ENCODE peak calls at places on chromosomes 2 and 18, in four cellular contexts. J is GM12878, X is GM12891, R is K562. H is an unnamed sample.

GRCh38 chr2:106189764-106190468 is 4.2 kb downstream of the UXS1 start:
- DNase-seq in J (no peak), X (no peak), R (no peak), H (peak)

GRCh38 chr2:182078988-182079602 is 93.4 kb downstream of the PPP1R1C start:
- DNase-seq in J (no peak), X (no peak), R (no peak), H (no peak)

GRCh38 chr18:37465922-37466321 is 99.7 kb downstream of the CELF4 start:
- DNase-seq in J (no peak), X (no peak), R (no peak), H (no peak)

GRCh38 chr2:118697771-118698170 is 149.7 kb downstream of the EN1 start:
- DNase-seq in J (no peak), X (no peak), R (no peak), H (no peak)

GRCh38 chr2:206798009-206798408 is 32.6 kb downstream of the FASTKD2 start:
- DNase-seq in J (no peak), X (no peak), R (no peak), H (no peak)

GRCh38 chr2:229269986-229270385 is 1.1 kb downstream of the PID1 start:
- DNase-seq in J (no peak), X (no peak), R (no peak), H (no peak)

GRCh38 chr2:62149708-62150107 is 46.2 kb upstream of the B3GNT2 start:
- DNase-seq in J (no peak), X (no peak), R (peak), H (no peak)

GRCh38 chr2:70525032-70525431 is 28.6 kb downstream of the TGFA start:
- DNase-seq in J (no peak), X (no peak), R (no peak), H (no peak)

GRCh38 chr2:159091381-159091780 is 122.9 kb downstream of the TANC1 start:
- DNase-seq in J (no peak), X (no peak), R (no peak), H (no peak)

GRCh38 chr2:43472527-43473194 is 123.2 kb downstream of the THADA start:
- DNase-seq in J (no peak), X (no peak), R (no peak), H (no peak)

GRCh38 chr2:954687-955000 is 4.0 kb downstream of the SNTG2 start:
- DNase-seq in J (no peak), X (no peak), R (no peak), H (no peak)

GRCh38 chr2:152861349-152861942 is 143.0 kb downstream of the ARL6IP6 start:
- DNase-seq in J (no peak), X (no peak), R (peak), H (peak)

GRCh38 chr18:49476664-49477411 is 10.2 kb downstream of the C18orf32 start:
- DNase-seq in J (no peak), X (no peak), R (peak), H (peak)

GRCh38 chr18:73283788-73284187 is 416.0 kb upstream of the NETO1 start:
- DNase-seq in J (no peak), X (no peak), R (no peak), H (no peak)

GRCh38 chr2:28047698-28048097 is 157.2 kb downstream of the BABAM2 start:
- DNase-seq in J (no peak), X (no peak), R (no peak), H (no peak)

DNA sequence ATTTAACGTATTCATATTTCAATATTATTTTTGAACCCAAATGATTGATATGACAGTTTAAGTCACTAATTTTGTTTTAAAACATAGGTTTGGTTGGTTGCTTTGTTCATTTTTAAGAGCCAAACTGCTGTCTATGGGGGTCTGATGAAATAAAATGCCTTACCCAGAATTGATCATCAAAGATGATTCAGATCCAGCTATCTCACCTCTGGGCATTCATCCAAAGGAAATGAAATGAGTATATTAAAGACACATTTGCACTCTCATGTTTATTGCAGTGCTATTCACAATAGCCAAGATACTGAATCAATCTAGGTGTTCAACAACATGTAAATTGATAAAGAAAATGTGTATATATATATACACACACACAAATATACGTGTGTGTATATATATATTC is 326.9 kb upstream of the GULP1 start:
- DNase-seq in J (no peak), X (no peak), R (no peak), H (no peak)
- TF ChIP-seq SPI1 in J (no peak), X (no peak), R (no peak), H (no peak)

GRCh38 chr2:172085460-172086159 is at the start of gene DLX1:
- DNase-seq in J (no peak), X (no peak), R (no peak), H (no peak)
- TF ChIP-seq SPI1 in J (no peak), X (no peak), R (no peak), H (no peak)

GRCh38 chr2:134782792-134783191 is 55.6 kb upstream of the ACMSD start:
- DNase-seq in J (no peak), X (no peak), R (no peak), H (peak)
- TF ChIP-seq SPI1 in J (no peak), X (no peak), R (no peak), H (no peak)

GRCh38 chr2:142603761-142604160 is 273.7 kb upstream of the KYNU start:
- DNase-seq in J (no peak), X (no peak), R (no peak), H (no peak)
- TF ChIP-seq SPI1 in J (no peak), X (no peak), R (no peak), H (no peak)

GRCh38 chr2:216081487-216082387 is at the start of the genes PECR and TMEM169:
- DNase-seq in J (no peak), X (peak), R (peak), H (no peak)

GRCh38 chr2:216081012-216081411 is 597 bp downstream of the PECR start:
- DNase-seq in J (no peak), X (no peak), R (no peak), H (no peak)

GRCh38 chr2:216082388-216082733 is 642 bp downstream of the TMEM169 start:
- DNase-seq in J (no peak), X (no peak), R (no peak), H (no peak)

GRCh38 chr2:216083464-216084279 is 2.0 kb downstream of the TMEM169 start:
- DNase-seq in J (no peak), X (no peak), R (peak), H (no peak)

GRCh38 chr2:216082805-216083204 is 1.1 kb downstream of the TMEM169 start:
- DNase-seq in J (no peak), X (no peak), R (no peak), H (peak)
- TF ChIP-seq SPI1 in J (no peak), X (peak), R (no peak), H (peak)

DNA sequence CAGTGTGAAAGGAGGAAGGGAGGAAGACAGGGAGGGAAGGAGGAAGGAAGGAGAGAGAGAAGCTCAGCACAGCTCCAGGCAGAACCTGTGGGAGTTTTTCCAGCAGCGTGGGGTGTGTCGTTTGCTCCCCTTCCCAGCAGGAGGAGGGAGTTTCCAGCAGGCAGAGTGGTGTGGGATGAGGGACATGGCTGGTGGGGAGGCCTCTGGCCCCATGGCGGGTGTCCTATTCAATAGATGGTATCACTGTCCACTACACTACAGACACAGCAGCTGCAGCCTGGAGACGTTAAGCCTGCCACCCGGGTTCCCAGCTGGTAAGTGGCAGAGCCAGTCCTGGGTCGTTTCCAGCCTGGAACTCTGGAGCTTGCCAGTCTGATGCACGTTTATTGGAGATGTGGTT is 44.7 kb downstream of the GLI2 start:
- DNase-seq in J (no peak), X (no peak), R (no peak), H (no peak)
- TF ChIP-seq SPI1 in J (no peak), X (no peak), R (no peak), H (no peak)